ENCODE peak calls at places on chromosomes 11 and 22, in ten cellular contexts. D is aorta; L is neural progenitor cell; J is SJSA1; T is colonic mucosa; W is transverse colon; V is CD4-positive, CD25-positive, alpha-beta regulatory T cell; E is uterus; O is stomach; H is dorsolateral prefrontal cortex. S is an unnamed sample.

GRCh38 chr11:131254254-131254653 is 116.2 kb upstream of the NTM start:
- DNase-seq in O (no peak), H (no peak), J (no peak), V (no peak), D (no peak), L (no peak), W (no peak), E (no peak), T (no peak), S (no peak)

GRCh38 chr11:66607126-66607834 is 9.2 kb upstream of the RBM14 start:
- DNase-seq in D (peak; percentile 88), W (peak; percentile 84), E (peak; percentile 67), V (no peak), L (no peak), J (peak; percentile 67), H (peak; percentile 55), O (peak; percentile 53), T (peak; percentile 89), S (peak; percentile 85)

GRCh38 chr11:2898366-2899079 is 12.9 kb upstream of the CDKN1C start:
- DNase-seq in T (peak; percentile 58), L (no peak), D (no peak), O (peak; percentile 57), W (peak; percentile 63), J (peak; percentile 92), H (no peak), E (peak; percentile 70), V (peak; percentile 84), S (peak; percentile 55)

GRCh38 chr11:72088076-72088806 is 7.6 kb downstream of the LRRC51 start:
- DNase-seq in T (no peak), L (no peak), V (no peak), W (no peak), D (no peak), E (no peak), O (no peak), J (no peak), H (no peak), S (no peak)

GRCh38 chr11:129732926-129733325 is 82.7 kb upstream of the TMEM45B start:
- DNase-seq in E (no peak), J (no peak), L (no peak), V (no peak), T (no peak), O (no peak), D (no peak), H (no peak), W (no peak), S (no peak)

GRCh38 chr11:8338138-8338537 is 74.5 kb upstream of the LMO1 start:
- DNase-seq in E (no peak), J (no peak), V (peak; percentile 16), T (peak; percentile 48), O (peak; percentile 58), H (peak; percentile 66), L (peak; percentile 67), W (peak; percentile 61), D (peak; percentile 85), S (peak; percentile 68)

GRCh38 chr11:130774703-130775102 is 141.6 kb downstream of the SNX19 start:
- DNase-seq in J (no peak), H (no peak), V (no peak), W (no peak), L (no peak), T (peak; percentile 41), E (no peak), O (no peak), D (no peak), S (no peak)

GRCh38 chr11:116694017-116694725 is 78.6 kb downstream of the BUD13 start:
- DNase-seq in J (no peak), V (no peak), L (no peak), D (peak; percentile 27), O (peak; percentile 17), E (no peak), T (no peak), H (no peak), W (no peak), S (peak; percentile 23)

GRCh38 chr11:46075168-46075567 is 46.1 kb downstream of the PHF21A start:
- DNase-seq in L (no peak), D (no peak), T (no peak), J (no peak), H (no peak), E (no peak), O (no peak), V (no peak), W (no peak), S (no peak)

GRCh38 chr22:43391306-43391705 is 20.5 kb upstream of the MPPED1 start:
- DNase-seq in E (no peak), L (no peak), W (no peak), T (no peak), V (no peak), O (no peak), D (no peak), H (no peak), J (no peak), S (no peak)

GRCh38 chr11:534592-535518 is 521 bp downstream of the HRAS start:
- DNase-seq in E (no peak), W (no peak), T (no peak), L (peak; percentile 38), D (peak; percentile 80), H (peak; percentile 59), V (peak; percentile 59), J (peak; percentile 26), O (peak; percentile 52), S (peak; percentile 59)

GRCh38 chr22:19526076-19526701 is 2.0 kb upstream of the CLDN5 start:
- DNase-seq in O (no peak), J (no peak), W (no peak), L (no peak), H (no peak), T (no peak), D (peak; percentile 40), V (no peak), E (no peak), S (peak; percentile 21)

GRCh38 chr22:19943665-19944026 is 2.0 kb upstream of the TXNRD2 start:
- DNase-seq in T (no peak), V (peak; percentile 18), W (no peak), O (no peak), E (no peak), D (no peak), J (peak; percentile 95), L (no peak), H (no peak), S (no peak)

GRCh38 chr11:95764267-95764898 is 25.2 kb downstream of the FAM76B start:
- DNase-seq in E (no peak), T (no peak), L (peak; percentile 69), H (no peak), O (no peak), V (peak; percentile 81), D (no peak), J (no peak), W (no peak), S (no peak)

GRCh38 chr11:67406969-67407699 is 3.3 kb downstream of the TBC1D10C start:
- DNase-seq in W (no peak), E (no peak), V (no peak), T (no peak), J (no peak), L (no peak), D (peak; percentile 69), O (no peak), H (peak; percentile 71), S (peak; percentile 64)

GRCh38 chr11:64876835-64877341 is 1.5 kb downstream of the EHD1 start:
- DNase-seq in O (peak; percentile 81), W (peak; percentile 58), L (peak; percentile 49), H (peak; percentile 41), J (peak; percentile 93), D (peak; percentile 87), T (peak; percentile 65), V (no peak), E (no peak), S (no peak)

GRCh38 chr11:64876226-64876750 is 2.1 kb downstream of the EHD1 start:
- DNase-seq in V (peak; percentile 56), D (peak; percentile 71), O (no peak), T (no peak), J (no peak), W (no peak), L (no peak), H (no peak), E (no peak), S (no peak)

GRCh38 chr11:64878223-64878493 is 263 bp downstream of the EHD1 start:
- DNase-seq in H (no peak), D (no peak), J (no peak), E (no peak), O (no peak), W (no peak), L (no peak), V (no peak), T (no peak), S (no peak)

GRCh38 chr11:64878494-64879225 is at the start of gene EHD1:
- DNase-seq in D (peak; percentile 100), O (peak; percentile 99), J (peak; percentile 100), W (peak; percentile 100), H (peak; percentile 98), T (peak; percentile 99), L (peak; percentile 100), E (peak; percentile 99), V (peak; percentile 99), S (peak; percentile 100)

GRCh38 chr11:64877390-64878222 is 815 bp downstream of the EHD1 start:
- DNase-seq in E (no peak), J (no peak), H (peak; percentile 54), D (peak; percentile 83), T (peak; percentile 36), W (peak; percentile 40), V (no peak), O (no peak), L (peak; percentile 48), S (peak; percentile 51)
- H3K27ac ChIP-seq in E (peak overlapping the region; percentile 76), J (peak overlapping the region; percentile 12), H (peak overlapping the region; percentile 62), D (peak overlapping the region; percentile 74), T (peak overlapping the region; percentile 88), W (peak overlapping the region; percentile 93), V (peak overlapping the region; percentile 78), O (peak overlapping the region; percentile 90), L (no peak overlapping the region), S (peak overlapping the region; percentile 90)

GRCh38 chr22:22166941-22167713 is 77.5 kb upstream of the VPREB1 start:
- DNase-seq in D (no peak), J (no peak), W (no peak), V (no peak), O (no peak), T (no peak), E (no peak), L (no peak), H (no peak), S (no peak)
- H3K27me3 ChIP-seq in D (no peaks in the 10 kb centered on the region), J (peaks cover 8% of the 10 kb centered on the region), W (no peaks in the 10 kb centered on the region), V (peaks cover 4% of the 10 kb centered on the region), O (no peaks in the 10 kb centered on the region), T (no peaks in the 10 kb centered on the region), E (no peaks in the 10 kb centered on the region), L (peaks cover 100% of the 10 kb centered on the region), H (peaks cover 37% of the 10 kb centered on the region), S (no peaks in the 10 kb centered on the region)

GRCh38 chr11:80167766-80168165 is 726.9 kb upstream of the TENM4 start:
- DNase-seq in J (no peak), E (no peak), V (no peak), T (no peak), W (no peak), O (no peak), L (peak; percentile 45), D (no peak), H (no peak), S (no peak)
- H3K27ac ChIP-seq in J (no peak overlapping the region), E (no peak overlapping the region), V (no peak overlapping the region), T (no peak overlapping the region), W (no peak overlapping the region), O (no peak overlapping the region), L (no peak overlapping the region), D (no peak overlapping the region), H (no peak overlapping the region), S (no peak overlapping the region)

DNA sequence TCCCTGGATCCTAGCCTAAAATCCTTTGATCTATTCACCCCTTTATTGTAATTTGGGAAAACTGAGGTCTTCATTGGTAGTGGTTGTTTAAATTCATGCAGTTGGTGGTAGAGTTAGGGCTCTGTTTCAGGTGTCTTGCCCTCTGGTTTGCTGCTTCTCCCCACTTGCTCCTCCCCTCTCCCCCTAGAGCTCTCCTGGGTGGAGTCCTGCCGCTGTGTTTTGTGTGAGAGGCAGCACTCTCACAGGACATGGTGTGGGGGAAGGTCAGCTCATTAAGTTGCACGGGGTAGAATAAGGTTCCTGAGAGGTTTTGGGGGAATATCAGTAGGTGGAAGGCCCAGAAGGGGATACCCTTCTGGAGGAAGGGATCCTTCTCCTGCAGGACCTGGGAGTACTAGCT is 98.1 kb upstream of the NECTIN1 start:
- DNase-seq in W (no peak), L (no peak), H (no peak), E (no peak), V (no peak), J (no peak), D (no peak), O (no peak), T (no peak), S (no peak)
- H3K27me3 ChIP-seq in W (no peaks in the 10 kb centered on the region), L (no peaks in the 10 kb centered on the region), H (no peaks in the 10 kb centered on the region), E (no peaks in the 10 kb centered on the region), V (no peaks in the 10 kb centered on the region), J (no peaks in the 10 kb centered on the region), D (no peaks in the 10 kb centered on the region), O (no peaks in the 10 kb centered on the region), T (no peaks in the 10 kb centered on the region), S (no peaks in the 10 kb centered on the region)

S was measured in Peyer's patch.